ENCODE peak calls at places on chromosomes 16 and 17, in five cellular contexts. One of them, this sample, is unnamed.
A peak's percentile ranks its signal among the peaks of the same experiment; 100 is the strongest.

GRCh38 chr17:44384823-44385286 is 4.6 kb downstream of the ITGA2B start:
- DNase-seq in activated CD8-positive, alpha-beta memory T cell treated with anti-CD3 and anti-CD28 coated beads for 4 hours: no peak
- DNase-seq in neuronal stem cell: no peak
- DNase-seq in pancreas: no peak
- DNase-seq in activated CD4-positive, alpha-beta T cell treated with anti-CD3 and anti-CD28 coated beads for 24 hours: no peak
- DNase-seq in this sample: no peak

GRCh38 chr17:82060614-82061013 is 5.0 kb downstream of the DUS1L start:
- DNase-seq in activated CD8-positive, alpha-beta memory T cell treated with anti-CD3 and anti-CD28 coated beads for 4 hours: no peak
- DNase-seq in neuronal stem cell: no peak
- DNase-seq in pancreas: no peak
- DNase-seq in activated CD4-positive, alpha-beta T cell treated with anti-CD3 and anti-CD28 coated beads for 24 hours: no peak
- DNase-seq in this sample: no peak

GRCh38 chr16:75764154-75764768 is 38.0 kb upstream of the CPHXL start:
- DNase-seq in activated CD8-positive, alpha-beta memory T cell treated with anti-CD3 and anti-CD28 coated beads for 4 hours: peak; percentile 10
- DNase-seq in neuronal stem cell: peak; percentile 40
- DNase-seq in pancreas: peak; percentile 74
- DNase-seq in activated CD4-positive, alpha-beta T cell treated with anti-CD3 and anti-CD28 coated beads for 24 hours: peak; percentile 22
- DNase-seq in this sample: peak; percentile 39

GRCh38 chr17:21358682-21359482 is 17.3 kb upstream of the KCNJ12 start:
- DNase-seq in activated CD8-positive, alpha-beta memory T cell treated with anti-CD3 and anti-CD28 coated beads for 4 hours: no peak
- DNase-seq in neuronal stem cell: no peak
- DNase-seq in pancreas: no peak
- DNase-seq in activated CD4-positive, alpha-beta T cell treated with anti-CD3 and anti-CD28 coated beads for 24 hours: no peak
- DNase-seq in this sample: no peak

GRCh38 chr17:56602292-56603130 is 9.0 kb downstream of the NOG start:
- DNase-seq in activated CD8-positive, alpha-beta memory T cell treated with anti-CD3 and anti-CD28 coated beads for 4 hours: no peak
- DNase-seq in neuronal stem cell: no peak
- DNase-seq in pancreas: no peak
- DNase-seq in activated CD4-positive, alpha-beta T cell treated with anti-CD3 and anti-CD28 coated beads for 24 hours: no peak
- DNase-seq in this sample: no peak

GRCh38 chr17:28494445-28495188 is 11.5 kb upstream of the FOXN1 start:
- DNase-seq in activated CD8-positive, alpha-beta memory T cell treated with anti-CD3 and anti-CD28 coated beads for 4 hours: peak; percentile 51
- DNase-seq in neuronal stem cell: peak; percentile 63
- DNase-seq in pancreas: peak; percentile 82
- DNase-seq in activated CD4-positive, alpha-beta T cell treated with anti-CD3 and anti-CD28 coated beads for 24 hours: peak; percentile 79
- DNase-seq in this sample: peak; percentile 50

GRCh38 chr16:49620158-49620867 is 235.6 kb downstream of the ZNF423 start:
- DNase-seq in activated CD8-positive, alpha-beta memory T cell treated with anti-CD3 and anti-CD28 coated beads for 4 hours: no peak
- DNase-seq in neuronal stem cell: no peak
- DNase-seq in pancreas: peak; percentile 75
- DNase-seq in activated CD4-positive, alpha-beta T cell treated with anti-CD3 and anti-CD28 coated beads for 24 hours: no peak
- DNase-seq in this sample: no peak

GRCh38 chr16:88318521-88318920 is 64.2 kb upstream of the ZNF469 start:
- DNase-seq in activated CD8-positive, alpha-beta memory T cell treated with anti-CD3 and anti-CD28 coated beads for 4 hours: no peak
- DNase-seq in neuronal stem cell: no peak
- DNase-seq in pancreas: no peak
- DNase-seq in activated CD4-positive, alpha-beta T cell treated with anti-CD3 and anti-CD28 coated beads for 24 hours: no peak
- DNase-seq in this sample: no peak

GRCh38 chr17:48240562-48241130 is 133.1 kb downstream of the SNX11 start:
- DNase-seq in activated CD8-positive, alpha-beta memory T cell treated with anti-CD3 and anti-CD28 coated beads for 4 hours: no peak
- DNase-seq in neuronal stem cell: no peak
- DNase-seq in pancreas: no peak
- DNase-seq in activated CD4-positive, alpha-beta T cell treated with anti-CD3 and anti-CD28 coated beads for 24 hours: no peak
- DNase-seq in this sample: no peak

GRCh38 chr16:25606069-25606468 is 85.7 kb upstream of the HS3ST4 start:
- DNase-seq in activated CD8-positive, alpha-beta memory T cell treated with anti-CD3 and anti-CD28 coated beads for 4 hours: no peak
- DNase-seq in neuronal stem cell: no peak
- DNase-seq in pancreas: no peak
- DNase-seq in activated CD4-positive, alpha-beta T cell treated with anti-CD3 and anti-CD28 coated beads for 24 hours: no peak
- DNase-seq in this sample: no peak

GRCh38 chr17:43151880-43152456 is 19.0 kb upstream of the NBR1 start:
- DNase-seq in activated CD8-positive, alpha-beta memory T cell treated with anti-CD3 and anti-CD28 coated beads for 4 hours: no peak
- DNase-seq in neuronal stem cell: no peak
- DNase-seq in pancreas: no peak
- DNase-seq in activated CD4-positive, alpha-beta T cell treated with anti-CD3 and anti-CD28 coated beads for 24 hours: no peak
- DNase-seq in this sample: no peak

GRCh38 chr17:18179804-18180203 is 3.8 kb upstream of the ALKBH5 start:
- DNase-seq in activated CD8-positive, alpha-beta memory T cell treated with anti-CD3 and anti-CD28 coated beads for 4 hours: no peak
- DNase-seq in neuronal stem cell: no peak
- DNase-seq in pancreas: no peak
- DNase-seq in activated CD4-positive, alpha-beta T cell treated with anti-CD3 and anti-CD28 coated beads for 24 hours: no peak
- DNase-seq in this sample: no peak